ENCODE peak calls at places on chromosomes 16 and 17, in five cellular contexts. X is skeletal muscle cell; W is CD8-positive, alpha-beta T cell; A is A673; Q is cardiac muscle cell. G is an unnamed sample.

GRCh38 chr17:79306688-79307323 is 232.2 kb downstream of the ENGASE start:
- DNase-seq in X (no peak), W (no peak), A (no peak), Q (no peak), G (no peak)

GRCh38 chr17:6392609-6393367 is 42.1 kb downstream of the AIPL1 start:
- DNase-seq in X (no peak), W (no peak), A (peak; percentile 46), Q (no peak), G (no peak)

GRCh38 chr16:66471696-66472393 is 44.8 kb downstream of the BEAN1 start:
- DNase-seq in X (no peak), W (no peak), A (no peak), Q (no peak), G (no peak)

GRCh38 chr16:1907226-1907849 is 10.9 kb downstream of the HS3ST6 start:
- DNase-seq in X (no peak), W (no peak), A (no peak), Q (no peak), G (no peak)

GRCh38 chr17:78359216-78359935 is 501 bp downstream of the SOCS3 start:
- DNase-seq in X (no peak), W (no peak), A (peak; percentile 52), Q (peak; percentile 42), G (peak; percentile 70)

GRCh38 chr17:1779571-1780074 is 17.8 kb downstream of the SERPINF1 start:
- DNase-seq in X (peak; percentile 91), W (no peak), A (peak; percentile 90), Q (no peak), G (peak; percentile 71)

GRCh38 chr16:66342294-66342900 is 24.1 kb upstream of the CDH5 start:
- DNase-seq in X (no peak), W (peak; percentile 13), A (peak; percentile 61), Q (peak; percentile 67), G (peak; percentile 63)

GRCh38 chr17:78223061-78223460 is 8.4 kb upstream of the TMEM235 start:
- DNase-seq in X (no peak), W (no peak), A (no peak), Q (no peak), G (no peak)

GRCh38 chr17:61002316-61002736 is 324.7 kb downstream of the BCAS3 start:
- DNase-seq in X (peak; percentile 12), W (no peak), A (peak; percentile 45), Q (peak; percentile 55), G (peak; percentile 70)

GRCh38 chr17:32558997-32559650 is 72.3 kb downstream of the CDK5R1 start:
- DNase-seq in X (no peak), W (no peak), A (no peak), Q (no peak), G (peak; percentile 28)

GRCh38 chr17:7113273-7114071 is 1.1 kb downstream of the ASGR2 start:
- DNase-seq in X (no peak), W (no peak), A (no peak), Q (no peak), G (no peak)

GRCh38 chr17:70107441-70107840 is 32.4 kb downstream of the KCNJ16 start:
- DNase-seq in X (no peak), W (no peak), A (no peak), Q (no peak), G (no peak)

GRCh38 chr16:57503366-57503765 is 17.1 kb upstream of the DOK4 start:
- DNase-seq in X (no peak), W (no peak), A (no peak), Q (no peak), G (no peak)

GRCh38 chr16:3266873-3267537 is 10.6 kb upstream of the MEFV start:
- DNase-seq in X (no peak), W (no peak), A (peak; percentile 64), Q (peak; percentile 59), G (peak; percentile 73)

GRCh38 chr16:60123387-60124023 is 1389.4 kb upstream of the GOT2 start:
- DNase-seq in X (no peak), W (no peak), A (no peak), Q (no peak), G (no peak)

GRCh38 chr17:31072186-31072585 is 22.6 kb upstream of the NF1 start:
- DNase-seq in X (no peak), W (no peak), A (peak; percentile 73), Q (peak; percentile 24), G (no peak)

GRCh38 chr17:29004081-29004692 is 1.6 kb downstream of the SEZ6 start:
- DNase-seq in X (no peak), W (no peak), A (no peak), Q (peak; percentile 79), G (peak; percentile 49)

GRCh38 chr16:78984324-78984723 is 616.2 kb downstream of the MAF start:
- DNase-seq in X (no peak), W (no peak), A (no peak), Q (no peak), G (no peak)

GRCh38 chr17:70624208-70624607 is 454.9 kb downstream of the KCNJ2 start:
- DNase-seq in X (no peak), W (no peak), A (no peak), Q (no peak), G (no peak)

GRCh38 chr17:81036128-81036891 is 1.4 kb downstream of the BAIAP2 start:
- DNase-seq in X (no peak), W (no peak), A (no peak), Q (no peak), G (no peak)

GRCh38 chr17:75516619-75517276 is 420 bp downstream of the TSEN54 start:
- DNase-seq in X (no peak), W (peak; percentile 42), A (peak; percentile 46), Q (peak; percentile 74), G (peak; percentile 70)

GRCh38 chr16:57512296-57513001 is 23.9 kb downstream of the CCDC102A start:
- DNase-seq in X (no peak), W (no peak), A (no peak), Q (no peak), G (no peak)

GRCh38 chr17:71441098-71441497 is 679.7 kb upstream of the SOX9 start:
- DNase-seq in X (peak; percentile 74), W (no peak), A (no peak), Q (no peak), G (no peak)

GRCh38 chr17:73562896-73563295 is 81.3 kb downstream of the SDK2 start:
- DNase-seq in X (no peak), W (no peak), A (no peak), Q (no peak), G (no peak)

GRCh38 chr16:86856946-86857586 is 278.7 kb downstream of the FOXL1 start:
- DNase-seq in X (no peak), W (no peak), A (no peak), Q (no peak), G (no peak)
- H3K4me3 ChIP-seq in X (no peak overlapping the region), W (no peak overlapping the region), A (no peak overlapping the region), Q (no peak overlapping the region), G (no peak overlapping the region)

DNA sequence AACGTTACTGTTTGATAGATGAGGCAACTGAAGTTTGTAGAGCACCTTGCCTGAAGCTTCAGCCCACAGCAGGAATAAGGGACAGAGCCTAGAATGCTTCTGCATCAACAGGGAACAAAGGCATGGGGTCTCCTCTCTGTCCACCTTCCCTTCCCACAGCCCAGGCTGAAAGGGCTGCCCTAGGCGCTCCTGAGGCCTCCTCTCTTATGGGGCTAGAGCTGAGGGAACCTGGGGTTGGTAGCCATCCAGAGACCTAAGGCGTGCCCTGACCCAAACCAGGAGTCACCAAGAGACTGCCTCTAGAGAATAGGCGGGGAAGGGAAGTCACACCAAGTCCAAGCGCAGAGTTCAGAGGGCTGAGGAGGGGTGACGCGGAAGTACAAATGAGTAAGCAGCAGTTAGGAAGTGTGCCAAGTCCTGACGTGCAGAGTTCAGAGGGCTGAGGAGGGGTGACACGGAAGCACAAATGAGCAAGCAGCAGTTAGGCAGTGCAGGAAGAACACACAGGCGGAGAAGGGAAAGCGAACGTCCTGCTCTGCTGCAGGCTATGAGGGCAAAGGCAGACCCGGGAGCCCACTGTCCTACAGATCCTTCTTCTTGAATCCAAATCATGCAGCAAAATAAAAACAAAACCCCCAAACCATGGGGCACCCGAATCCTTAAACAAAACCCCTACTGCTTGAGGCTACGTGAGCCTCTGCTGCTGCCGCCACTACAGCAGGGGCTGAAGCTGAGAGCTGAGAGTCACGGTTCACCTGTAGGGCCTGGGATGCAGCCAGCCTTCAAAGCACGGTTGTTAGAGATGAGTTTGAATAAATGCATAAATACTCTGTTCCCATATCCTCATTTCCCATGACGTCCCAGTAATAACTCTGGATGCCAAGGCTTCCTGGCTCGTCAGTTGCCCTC is 2.7 kb upstream of the SPG7 start:
- DNase-seq in X (peak; percentile 78), W (peak; percentile 93), A (peak; percentile 33), Q (no peak), G (peak; percentile 91)
- H3K4me3 ChIP-seq in X (no peak overlapping the region), W (peak overlapping the region; percentile 29), A (no peak overlapping the region), Q (no peak overlapping the region), G (peak overlapping the region; percentile 0)

GRCh38 chr17:48724241-48725004 is 1.4 kb downstream of the PRAC2 start:
- DNase-seq in X (peak; percentile 14), W (peak; percentile 81), A (peak; percentile 92), Q (peak; percentile 89), G (peak; percentile 59)

GRCh38 chr17:48722201-48722907 is at the start of gene PRAC1:
- DNase-seq in X (no peak), W (no peak), A (peak; percentile 98), Q (no peak), G (no peak)

GRCh38 chr17:48722924-48723554 is at the start of gene PRAC2:
- DNase-seq in X (no peak), W (no peak), A (peak; percentile 95), Q (no peak), G (peak; percentile 55)

GRCh38 chr17:48725005-48725293 is 2.0 kb downstream of the PRAC2 start:
- DNase-seq in X (no peak), W (no peak), A (peak; percentile 40), Q (no peak), G (no peak)

DNA sequence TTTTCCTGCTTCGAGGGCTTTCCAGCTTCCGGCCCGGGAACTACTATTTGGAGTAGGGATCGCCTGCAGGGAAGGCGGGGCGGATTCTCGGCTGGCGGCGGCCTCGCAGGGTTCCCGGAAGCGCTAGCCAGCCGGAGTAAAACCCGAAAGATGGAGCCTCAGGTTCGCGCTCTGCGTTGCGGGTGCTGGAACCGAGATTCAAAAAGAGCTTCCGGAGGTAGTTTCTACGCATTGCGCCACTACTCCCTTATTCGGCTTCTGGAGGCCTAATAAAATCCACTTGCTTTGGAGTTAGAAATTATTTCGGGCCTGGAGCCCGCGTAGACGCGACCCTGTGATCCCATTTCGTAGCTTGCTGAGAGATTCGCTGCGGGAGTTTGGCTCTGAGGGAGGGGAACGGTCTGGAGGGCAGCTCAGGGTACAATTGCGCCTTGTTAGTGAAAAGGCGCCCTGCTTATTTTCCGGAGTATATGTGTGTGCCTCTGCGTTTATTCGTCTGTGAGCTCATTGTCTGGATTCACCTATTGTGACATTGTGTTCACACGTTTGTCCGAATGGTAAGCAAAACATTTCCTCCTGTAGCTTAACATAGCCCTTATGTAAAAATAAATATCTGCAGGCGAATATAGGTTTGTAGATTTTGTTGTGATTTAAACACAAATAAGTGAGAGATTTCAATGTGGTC is 712 bp downstream of the PRAC2 start:
- DNase-seq in X (no peak), W (no peak), A (peak; percentile 87), Q (peak; percentile 14), G (no peak)
- H3K4me3 ChIP-seq in X (no peak overlapping the region), W (no peak overlapping the region), A (peak overlapping the region; percentile 72), Q (no peak overlapping the region), G (peak overlapping the region; percentile 41)

GRCh38 chr16:72787130-72787518 is 260.8 kb downstream of the ZFHX3 start:
- DNase-seq in X (no peak), W (no peak), A (no peak), Q (no peak), G (no peak)
- H3K4me3 ChIP-seq in X (peak overlapping the region; percentile 24), W (peak overlapping the region; percentile 52), A (peak overlapping the region; percentile 51), Q (peak overlapping the region; percentile 27), G (no peak overlapping the region)

G was measured in SJCRH30.